ENCODE peak calls at places on chromosomes 16 and 17, in nine cellular contexts. J, H, X, O, W, P, V, R and Q are unnamed samples.

GRCh38 chr17:17129466-17129865 is 76.7 kb downstream of the PLD6 start:
- DNase-seq in J (no peak), H (no peak), X (peak; percentile 46), O (no peak), W (no peak), P (no peak), V (no peak), R (no peak), Q (no peak)

GRCh38 chr17:71085238-71086033 is 916.1 kb downstream of the KCNJ2 start:
- DNase-seq in J (peak; percentile 14), H (no peak), X (peak; percentile 23), O (no peak), W (peak; percentile 95), P (peak; percentile 19), V (peak; percentile 47), R (no peak), Q (peak; percentile 63)

GRCh38 chr17:59607817-59608403 is 11.8 kb upstream of the CLTC start:
- DNase-seq in J (no peak), H (no peak), X (no peak), O (no peak), W (peak; percentile 88), P (no peak), V (peak; percentile 55), R (no peak), Q (peak; percentile 16)

GRCh38 chr17:83129676-83130075 is 50.3 kb downstream of the METRNL start:
- DNase-seq in J (no peak), H (no peak), X (no peak), O (no peak), W (peak; percentile 34), P (no peak), V (no peak), R (no peak), Q (no peak)

GRCh38 chr16:83802135-83802534 is 5.6 kb upstream of the HSBP1 start:
- DNase-seq in J (no peak), H (no peak), X (peak; percentile 78), O (no peak), W (no peak), P (peak; percentile 75), V (peak; percentile 15), R (no peak), Q (peak; percentile 40)

GRCh38 chr17:44758414-44759095 is at the start of gene ADAM11:
- DNase-seq in J (no peak), H (no peak), X (no peak), O (peak; percentile 33), W (peak; percentile 84), P (no peak), V (no peak), R (peak; percentile 54), Q (no peak)

GRCh38 chr17:67390646-67391480 is 13.8 kb downstream of the PITPNC1 start:
- DNase-seq in J (peak; percentile 41), H (no peak), X (peak; percentile 96), O (no peak), W (no peak), P (peak; percentile 81), V (peak; percentile 83), R (peak; percentile 76), Q (peak; percentile 92)

GRCh38 chr17:81479175-81479574 is 33.4 kb downstream of the ACTG1 start:
- DNase-seq in J (no peak), H (no peak), X (no peak), O (no peak), W (no peak), P (no peak), V (no peak), R (no peak), Q (no peak)

GRCh38 chr17:78173025-78173715 is 4.8 kb downstream of the SYNGR2 start:
- DNase-seq in J (peak; percentile 68), H (no peak), X (no peak), O (no peak), W (no peak), P (no peak), V (no peak), R (peak; percentile 68), Q (no peak)

GRCh38 chr17:78175643-78175981 is 7.2 kb downstream of the SYNGR2 start:
- DNase-seq in J (no peak), H (no peak), X (no peak), O (no peak), W (no peak), P (no peak), V (no peak), R (no peak), Q (no peak)

GRCh38 chr17:78172284-78173024 is 4.1 kb downstream of the SYNGR2 start:
- DNase-seq in J (peak; percentile 89), H (no peak), X (no peak), O (peak; percentile 65), W (peak; percentile 85), P (peak; percentile 29), V (peak; percentile 46), R (no peak), Q (no peak)

GRCh38 chr17:78174870-78175642 is 6.7 kb downstream of the SYNGR2 start:
- DNase-seq in J (peak; percentile 62), H (no peak), X (no peak), O (no peak), W (peak; percentile 91), P (no peak), V (no peak), R (no peak), Q (no peak)

DNA sequence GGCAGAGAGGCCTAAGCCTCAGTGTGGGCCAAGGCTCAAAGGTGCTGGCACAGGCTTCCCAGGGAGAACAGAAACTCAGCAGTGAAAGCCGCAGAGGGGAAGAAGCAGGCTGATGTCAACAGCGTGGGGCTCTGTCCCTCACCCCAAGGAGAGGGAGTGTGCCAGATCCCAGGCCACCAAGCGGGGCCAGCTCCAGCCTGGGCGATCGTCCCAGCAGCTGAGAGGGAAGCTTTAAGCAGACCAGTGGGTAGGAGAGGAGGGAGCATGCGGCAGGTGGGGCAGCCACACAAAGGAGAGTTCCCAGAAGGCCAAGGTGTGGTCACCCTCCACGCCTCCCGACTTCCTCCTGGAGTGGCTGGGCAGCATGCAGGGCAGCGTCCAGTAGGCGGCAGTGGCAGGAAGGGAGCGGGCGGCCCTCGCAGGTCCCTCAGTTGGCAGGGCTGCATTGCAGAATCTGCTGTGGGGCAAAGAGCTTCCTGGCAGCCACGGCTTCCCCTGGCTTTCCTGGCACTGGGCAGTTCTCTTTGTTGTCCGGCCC is 6.0 kb downstream of the SYNGR2 start:
- DNase-seq in J (peak; percentile 91), H (no peak), X (peak; percentile 27), O (peak; percentile 90), W (no peak), P (no peak), V (peak; percentile 56), R (no peak), Q (peak; percentile 33)
- TF ChIP-seq CTCF in J (peak; percentile 38), H (peak; percentile 66), X (peak; percentile 46), O (peak; percentile 61), W (no peak), P (no peak), V (no peak), R (peak; percentile 24), Q (no peak)

DNA sequence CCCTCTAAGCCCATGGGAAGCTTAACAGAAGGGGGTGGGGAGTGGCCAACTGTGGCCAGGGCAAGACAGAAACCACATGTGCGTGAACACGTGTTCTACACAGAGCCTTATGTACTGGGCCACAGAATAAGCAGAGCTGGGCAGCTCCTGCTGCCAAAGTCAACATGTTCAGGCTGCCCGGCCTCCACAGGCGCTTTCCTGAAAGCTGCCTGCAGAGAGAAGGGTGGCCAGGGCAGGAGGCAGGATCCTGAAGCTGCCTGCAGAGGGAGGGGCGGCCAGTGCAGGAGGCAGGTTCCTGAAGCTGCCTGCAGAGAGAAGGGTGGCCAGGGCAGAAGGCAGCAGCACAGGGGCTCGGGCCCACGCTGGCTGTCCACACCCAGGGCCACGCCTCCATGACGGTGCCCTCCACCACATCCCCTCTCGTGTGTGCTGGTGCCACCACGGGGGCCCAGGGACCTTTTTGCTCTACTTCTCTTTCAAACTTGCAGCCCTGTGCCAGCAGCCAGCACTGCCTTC is 79.5 kb downstream of the ANKRD11 start:
- DNase-seq in J (peak; percentile 40), H (peak; percentile 52), X (peak; percentile 67), O (peak; percentile 75), W (no peak), P (peak; percentile 91), V (no peak), R (no peak), Q (peak; percentile 81)
- TF ChIP-seq CTCF in J (no peak), H (no peak), X (peak; percentile 15), O (no peak), W (peak; percentile 26), P (no peak), V (no peak), R (no peak), Q (no peak)

DNA sequence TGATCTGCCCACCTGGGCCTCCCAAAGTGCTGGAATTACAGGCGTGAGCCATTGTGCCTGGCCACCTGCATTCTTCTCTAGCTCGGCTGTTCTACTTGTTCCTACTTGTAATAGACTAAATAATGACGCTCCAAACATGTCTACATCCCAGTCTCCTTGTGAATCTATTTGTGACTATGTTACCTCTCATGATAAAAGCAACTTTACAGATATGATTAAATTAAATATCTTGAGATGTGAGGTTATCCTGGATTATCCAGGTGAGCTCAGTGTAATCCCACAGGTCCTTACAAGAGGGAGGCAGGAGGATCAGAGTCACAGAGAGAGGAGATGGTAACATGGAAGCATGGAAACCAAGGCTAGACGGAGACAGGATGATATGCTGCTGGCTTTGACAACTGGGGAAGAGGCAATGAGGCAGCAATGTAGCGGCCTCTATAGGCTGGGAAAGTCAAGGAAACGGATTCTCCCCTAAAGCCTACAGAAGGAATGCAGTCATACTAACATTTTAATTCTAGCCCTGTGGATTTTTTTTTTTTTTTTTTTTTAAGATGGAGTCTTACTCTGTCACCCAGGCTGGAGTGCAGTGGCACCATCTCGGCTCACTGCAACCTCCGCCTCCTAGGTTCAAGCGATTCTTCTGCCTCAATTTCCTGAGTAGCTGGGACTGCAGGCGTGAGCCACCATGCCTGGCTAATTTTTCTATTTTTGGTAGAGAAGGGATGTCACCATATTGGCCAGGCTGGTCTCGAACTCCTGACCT is 5.0 kb upstream of the LASP1 start:
- DNase-seq in J (no peak), H (no peak), X (peak; percentile 62), O (no peak), W (peak; percentile 82), P (peak; percentile 67), V (peak; percentile 78), R (no peak), Q (peak; percentile 64)
- TF ChIP-seq CTCF in J (no peak), H (no peak), X (peak; percentile 58), O (no peak), W (peak; percentile 76), P (peak; percentile 62), V (peak; percentile 34), R (no peak), Q (no peak)

GRCh38 chr16:3017262-3017805 is 649 bp downstream of the CLDN6 start:
- DNase-seq in J (no peak), H (no peak), X (no peak), O (no peak), W (no peak), P (no peak), V (no peak), R (no peak), Q (no peak)

GRCh38 chr16:3015865-3016521 is 2.0 kb downstream of the CLDN6 start:
- DNase-seq in J (no peak), H (no peak), X (no peak), O (no peak), W (no peak), P (no peak), V (no peak), R (no peak), Q (no peak)

GRCh38 chr16:3019594-3020246 is 448 bp upstream of the TNFRSF12A start:
- DNase-seq in J (no peak), H (no peak), X (no peak), O (no peak), W (no peak), P (no peak), V (no peak), R (no peak), Q (no peak)

GRCh38 chr16:3020247-3020603 is at the start of gene TNFRSF12A:
- DNase-seq in J (peak; percentile 83), H (peak; percentile 47), X (peak; percentile 76), O (peak; percentile 85), W (peak; percentile 91), P (peak; percentile 80), V (peak; percentile 82), R (peak; percentile 91), Q (peak; percentile 80)

GRCh38 chr16:3017806-3018506 is at the start of gene CLDN6:
- DNase-seq in J (peak; percentile 32), H (no peak), X (no peak), O (no peak), W (peak; percentile 100), P (no peak), V (no peak), R (no peak), Q (no peak)
- TF ChIP-seq CTCF in J (no peak), H (no peak), X (peak; percentile 24), O (no peak), W (peak; percentile 91), P (peak; percentile 29), V (no peak), R (peak; percentile 21), Q (no peak)